ENCODE peak calls at places on chromosomes 1 and 21, in seven cellular contexts. L is naive thymus-derived CD4-positive, alpha-beta T cell; A is hepatocyte; T is tibial nerve; S is Jurkat, Clone E6-1; G is neural progenitor cell; M is cardiac muscle cell. B is an unnamed sample.

GRCh38 chr1:248873993-248874671 is 15.2 kb upstream of the ZNF692 start:
- DNase-seq in S (peak), A (peak), T (peak), G (peak), L (peak), M (no peak), B (peak)

GRCh38 chr1:209485167-209485566 is 98.3 kb upstream of the CAMK1G start:
- DNase-seq in A (peak), S (no peak), M (peak), L (no peak), T (no peak), G (no peak), B (no peak)

GRCh38 chr1:203934027-203934426 is 72.6 kb downstream of the SNRPE start:
- DNase-seq in G (no peak), M (no peak), A (no peak), S (no peak), T (no peak), L (no peak), B (no peak)

GRCh38 chr1:238592586-238592985 is 701.9 kb upstream of the ZP4 start:
- DNase-seq in G (no peak), A (no peak), S (no peak), M (no peak), T (no peak), L (no peak), B (no peak)

GRCh38 chr21:28928578-28929124 is 64.0 kb downstream of the LTN1 start:
- DNase-seq in M (peak), S (no peak), G (no peak), L (no peak), A (no peak), T (no peak), B (no peak)

GRCh38 chr21:45207839-45208626 is 79.7 kb downstream of the POFUT2 start:
- DNase-seq in L (no peak), T (no peak), M (no peak), S (no peak), G (no peak), A (no peak), B (no peak)

GRCh38 chr21:45972716-45973474 is 8.7 kb upstream of the COL6A1 start:
- DNase-seq in A (peak), L (no peak), S (no peak), M (peak), T (peak), G (peak), B (no peak)

GRCh38 chr1:227756172-227756959 is 21.1 kb downstream of the SNAP47 start:
- DNase-seq in S (no peak), T (no peak), M (peak), G (no peak), A (no peak), L (no peak), B (no peak)

GRCh38 chr1:6245869-6246496 is 2.0 kb downstream of the HES3 start:
- DNase-seq in S (no peak), G (peak), L (peak), M (no peak), T (no peak), A (peak), B (peak)

GRCh38 chr1:242525769-242526168 is 1.3 kb upstream of the PLD5 start:
- DNase-seq in T (no peak), G (no peak), M (no peak), A (no peak), L (no peak), S (no peak), B (no peak)

GRCh38 chr21:41247561-41247968 is 69.0 kb upstream of the FAM3B start:
- DNase-seq in T (peak), G (no peak), A (no peak), M (peak), L (no peak), S (no peak), B (no peak)

GRCh38 chr1:151282883-151283725 is 1.0 kb downstream of the ZNF687 start:
- DNase-seq in S (no peak), L (peak), T (peak), G (peak), M (peak), A (peak), B (peak)

GRCh38 chr1:222043444-222044292 is 301.8 kb upstream of the DUSP10 start:
- DNase-seq in L (no peak), M (peak), A (peak), G (peak), S (no peak), T (peak), B (no peak)

GRCh38 chr1:10178602-10179407 is 31.6 kb upstream of the KIF1B start:
- DNase-seq in M (no peak), T (no peak), A (no peak), S (no peak), G (peak), L (no peak), B (no peak)

GRCh38 chr1:208851376-208851775 is 607.2 kb upstream of the PLXNA2 start:
- DNase-seq in A (no peak), M (no peak), G (no peak), T (no peak), L (no peak), S (no peak), B (no peak)

GRCh38 chr1:40987439-40988276 is 8.2 kb downstream of the CTPS1 start:
- DNase-seq in S (no peak), M (no peak), T (no peak), A (peak), L (no peak), G (no peak), B (no peak)

GRCh38 chr1:193113258-193113991 is 8.2 kb upstream of the GLRX2 start:
- DNase-seq in T (no peak), A (no peak), L (no peak), G (no peak), M (no peak), S (no peak), B (no peak)

GRCh38 chr1:32759521-32759980 is 57.0 kb upstream of the SYNC start:
- DNase-seq in T (no peak), S (no peak), A (peak), G (no peak), M (no peak), L (peak), B (no peak)

GRCh38 chr1:198270421-198270820 is 113.6 kb downstream of the NEK7 start:
- DNase-seq in G (no peak), L (no peak), T (no peak), S (no peak), M (no peak), A (no peak), B (no peak)

GRCh38 chr21:30986966-30987365 is 51.3 kb downstream of the KRTAP19-8 start:
- DNase-seq in T (no peak), S (no peak), G (no peak), A (no peak), L (no peak), M (no peak), B (no peak)

DNA sequence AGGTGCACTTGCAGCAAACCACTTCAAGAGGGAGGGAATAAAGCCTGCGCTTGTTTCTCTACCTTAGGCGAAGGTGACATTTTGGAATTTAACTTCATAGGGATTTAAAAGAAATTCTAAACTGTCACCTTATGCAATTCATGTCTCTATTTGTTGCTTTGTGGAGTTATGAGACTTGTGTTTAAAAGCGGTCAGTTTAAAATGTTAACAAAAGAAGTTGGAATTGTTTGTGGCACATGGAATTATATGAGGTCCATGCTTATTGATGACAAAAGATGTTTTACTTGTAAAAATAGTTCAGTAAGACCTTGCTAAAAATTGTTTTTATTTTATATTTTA is 15.8 kb downstream of the NR5A2 start:
- DNase-seq in G (no peak), S (no peak), T (no peak), A (no peak), L (no peak), M (no peak), B (no peak)
- H3K4me3 ChIP-seq in G (peak), S (no peak), T (peak), A (peak), L (no peak), M (no peak), B (no peak)

DNA sequence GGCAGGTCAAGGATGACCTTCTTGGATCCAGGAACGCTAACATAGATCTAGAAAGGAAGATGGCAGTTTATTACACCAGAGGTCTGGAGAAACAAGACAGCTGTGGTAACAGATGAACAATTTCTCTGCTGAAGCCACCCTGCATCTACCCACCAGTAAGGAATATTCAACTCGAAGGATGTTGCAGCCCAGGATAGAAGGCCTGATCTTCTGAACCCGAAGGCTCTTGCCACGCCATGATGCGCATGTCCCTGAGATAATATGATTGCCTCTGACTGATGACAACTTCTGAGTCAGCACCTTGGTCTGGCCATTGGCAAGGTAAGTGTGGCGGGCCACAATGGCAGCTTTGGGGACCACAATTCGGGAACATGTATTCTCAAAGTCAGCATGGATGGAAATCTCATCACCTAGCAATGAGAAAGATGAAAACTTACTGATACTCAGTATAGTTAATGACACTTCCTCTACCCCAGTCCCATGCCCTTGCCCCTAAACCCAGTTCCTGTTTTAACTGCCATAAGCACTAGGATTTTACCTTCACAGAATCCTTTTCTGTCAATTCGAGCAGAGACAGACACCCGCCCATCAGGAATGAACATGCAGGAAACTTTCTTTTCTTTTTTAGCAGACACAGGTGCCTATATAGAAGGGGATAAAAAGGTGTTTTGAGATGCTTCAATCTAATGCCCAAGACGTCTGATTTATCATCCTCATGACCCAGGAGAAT is 1.8 kb downstream of the TXNIP start:
- DNase-seq in M (no peak), L (no peak), A (no peak), S (no peak), G (no peak), T (no peak), B (no peak)
- H3K4me3 ChIP-seq in M (peak), L (peak), A (peak), S (no peak), G (peak), T (peak), B (peak)

GRCh38 chr1:155859881-155860841 is 794 bp downstream of the SYT11 start:
- DNase-seq in A (no peak), M (peak), L (no peak), G (peak), T (peak), S (no peak), B (peak)
- H3K4me3 ChIP-seq in A (no peak), M (no peak), L (peak), G (no peak), T (peak), S (no peak), B (peak)

GRCh38 chr21:26448751-26449150 is 124.3 kb downstream of the CYYR1 start:
- DNase-seq in L (no peak), G (no peak), T (no peak), M (peak), A (no peak), S (no peak), B (no peak)
- H3K4me3 ChIP-seq in L (no peak), G (no peak), T (no peak), M (no peak), A (no peak), S (no peak), B (no peak)